ENCODE peak calls at places on chromosomes 12 and 14, in four cellular contexts. F is heart left ventricle, R is suprapubic skin, M is spleen. B is an unnamed sample.

GRCh38 chr14:91367173-91368171 is 50.1 kb downstream of the CCDC88C start:
- DNase-seq in F (no peak), R (no peak), M (no peak), B (no peak)

GRCh38 chr14:103019827-103020226 is 37.5 kb downstream of the CDC42BPB start:
- DNase-seq in F (no peak), R (no peak), M (peak; percentile 46), B (no peak)

GRCh38 chr12:116969615-116970575 is 59.1 kb downstream of the FBXW8 start:
- DNase-seq in F (peak; percentile 39), R (no peak), M (no peak), B (no peak)

GRCh38 chr12:92466391-92467305 is 236.1 kb upstream of the PLEKHG7 start:
- DNase-seq in F (no peak), R (no peak), M (peak; percentile 83), B (no peak)

GRCh38 chr12:102216086-102216691 is 18.6 kb upstream of the PMCH start:
- DNase-seq in F (no peak), R (no peak), M (no peak), B (no peak)

GRCh38 chr12:44259890-44260289 is 424.0 kb downstream of the TMEM117 start:
- DNase-seq in F (no peak), R (no peak), M (no peak), B (no peak)

GRCh38 chr14:52044791-52045522 is 23.9 kb downstream of the NID2 start:
- DNase-seq in F (no peak), R (no peak), M (no peak), B (peak; percentile 58)

GRCh38 chr14:103073876-103074698 is 9.9 kb upstream of the LBHD2 start:
- DNase-seq in F (no peak), R (no peak), M (peak; percentile 72), B (peak; percentile 94)

GRCh38 chr12:13571035-13571434 is 374.5 kb downstream of the EMP1 start:
- DNase-seq in F (no peak), R (no peak), M (no peak), B (no peak)

GRCh38 chr12:56299853-56300643 is at the start of gene CS:
- DNase-seq in F (peak; percentile 99), R (peak; percentile 100), M (peak; percentile 100), B (peak; percentile 97)

GRCh38 chr12:14417717-14418116 is 52.2 kb downstream of the ATF7IP start:
- DNase-seq in F (peak; percentile 75), R (no peak), M (peak; percentile 83), B (no peak)

GRCh38 chr12:57101892-57102695 is 9.1 kb downstream of the STAT6 start:
- DNase-seq in F (no peak), R (no peak), M (no peak), B (peak; percentile 84)

GRCh38 chr12:78095623-78096022 is 264.9 kb downstream of the NAV3 start:
- DNase-seq in F (no peak), R (no peak), M (no peak), B (no peak)

GRCh38 chr12:52279683-52280318 is 5.4 kb downstream of the KRT86 start:
- DNase-seq in F (no peak), R (peak; percentile 37), M (peak; percentile 27), B (peak; percentile 67)

GRCh38 chr12:65125247-65125646 is 4.1 kb upstream of the WIF1 start:
- DNase-seq in F (no peak), R (no peak), M (no peak), B (no peak)

GRCh38 chr14:103859416-103860202 is 12.2 kb upstream of the PPP1R13B start:
- DNase-seq in F (no peak), R (no peak), M (peak; percentile 77), B (no peak)

GRCh38 chr14:51473808-51474207 is 177.9 kb upstream of the FRMD6 start:
- DNase-seq in F (no peak), R (no peak), M (no peak), B (no peak)

GRCh38 chr12:11580125-11580751 is 69.2 kb upstream of the ETV6 start:
- DNase-seq in F (peak; percentile 15), R (no peak), M (no peak), B (no peak)

GRCh38 chr14:104206281-104206904 is 68.0 kb downstream of the KIF26A start:
- DNase-seq in F (no peak), R (no peak), M (no peak), B (no peak)

GRCh38 chr12:78446555-78446954 is 418.0 kb upstream of the SYT1 start:
- DNase-seq in F (no peak), R (no peak), M (no peak), B (no peak)

GRCh38 chr14:105100931-105101330 is 35.7 kb upstream of the GPR132 start:
- DNase-seq in F (no peak), R (peak; percentile 29), M (no peak), B (no peak)

GRCh38 chr14:101008631-101009336 is 105.3 kb upstream of the RTL1 start:
- DNase-seq in F (no peak), R (peak; percentile 58), M (peak; percentile 43), B (no peak)

GRCh38 chr12:69239922-69240624 is 704 bp downstream of the CPSF6 start:
- DNase-seq in F (peak; percentile 40), R (peak; percentile 81), M (peak; percentile 92), B (no peak)

GRCh38 chr12:19428261-19428660 is 11.0 kb upstream of the AEBP2 start:
- DNase-seq in F (no peak), R (no peak), M (no peak), B (peak; percentile 77)

GRCh38 chr14:44803239-44803905 is 158.4 kb downstream of the KLHL28 start:
- DNase-seq in F (no peak), R (no peak), M (no peak), B (no peak)

GRCh38 chr12:53495903-53496751 is 3.1 kb downstream of the MAP3K12 start:
- DNase-seq in F (peak; percentile 58), R (no peak), M (no peak), B (no peak)

DNA sequence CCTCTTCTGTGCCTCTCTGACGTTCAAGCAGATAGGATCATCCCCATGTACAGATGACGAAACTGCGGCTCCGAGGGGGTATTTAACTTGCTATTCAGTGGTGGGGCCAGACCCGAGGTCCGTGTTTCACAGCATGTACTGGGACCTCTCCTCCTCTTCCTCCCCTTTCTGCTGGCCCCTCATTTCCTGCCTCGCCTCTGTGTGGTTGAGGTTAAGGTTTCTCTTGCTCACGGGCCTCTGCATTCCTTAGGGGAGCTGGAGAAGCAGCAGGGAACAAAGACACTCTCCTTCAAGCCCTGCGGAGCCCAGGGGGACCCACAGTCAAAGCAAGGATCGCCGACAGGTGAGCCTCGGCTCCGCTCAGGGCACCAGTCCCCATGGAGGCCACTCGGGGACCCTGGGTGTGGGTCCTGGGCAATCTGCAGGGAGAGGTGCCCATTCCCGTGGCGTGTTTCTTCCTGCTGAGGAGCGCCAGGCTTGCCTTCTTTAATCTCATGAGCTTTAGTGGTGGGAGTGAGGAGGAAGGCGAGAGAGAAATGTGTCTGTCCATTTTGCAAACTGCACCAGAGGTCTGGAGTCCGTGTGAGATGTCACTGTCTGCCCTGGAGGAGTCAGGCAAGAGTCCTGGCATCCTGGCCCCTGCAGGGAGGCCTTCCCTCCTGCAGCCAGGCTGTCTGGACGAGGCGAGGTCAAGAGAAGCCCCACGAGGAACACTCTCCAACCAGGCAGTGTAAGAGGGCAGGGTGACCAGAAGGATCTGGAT is 45.0 kb downstream of the SLC6A12 start:
- DNase-seq in F (no peak), R (no peak), M (no peak), B (no peak)
- TF ChIP-seq POLR2A in F (no peak), R (no peak), M (no peak), B (no peak)

GRCh38 chr14:77375164-77375950 is 1.5 kb downstream of the TMED8 start:
- DNase-seq in F (no peak), R (no peak), M (no peak), B (no peak)

GRCh38 chr14:77377502-77377844 is 294 bp downstream of the SAMD15 start:
- DNase-seq in F (no peak), R (no peak), M (no peak), B (no peak)

GRCh38 chr14:77376380-77376770 is 519 bp downstream of the TMED8 start:
- DNase-seq in F (peak; percentile 8), R (no peak), M (peak; percentile 88), B (no peak)

GRCh38 chr14:77375973-77376372 is 921 bp downstream of the TMED8 start:
- DNase-seq in F (no peak), R (no peak), M (no peak), B (no peak)

DNA sequence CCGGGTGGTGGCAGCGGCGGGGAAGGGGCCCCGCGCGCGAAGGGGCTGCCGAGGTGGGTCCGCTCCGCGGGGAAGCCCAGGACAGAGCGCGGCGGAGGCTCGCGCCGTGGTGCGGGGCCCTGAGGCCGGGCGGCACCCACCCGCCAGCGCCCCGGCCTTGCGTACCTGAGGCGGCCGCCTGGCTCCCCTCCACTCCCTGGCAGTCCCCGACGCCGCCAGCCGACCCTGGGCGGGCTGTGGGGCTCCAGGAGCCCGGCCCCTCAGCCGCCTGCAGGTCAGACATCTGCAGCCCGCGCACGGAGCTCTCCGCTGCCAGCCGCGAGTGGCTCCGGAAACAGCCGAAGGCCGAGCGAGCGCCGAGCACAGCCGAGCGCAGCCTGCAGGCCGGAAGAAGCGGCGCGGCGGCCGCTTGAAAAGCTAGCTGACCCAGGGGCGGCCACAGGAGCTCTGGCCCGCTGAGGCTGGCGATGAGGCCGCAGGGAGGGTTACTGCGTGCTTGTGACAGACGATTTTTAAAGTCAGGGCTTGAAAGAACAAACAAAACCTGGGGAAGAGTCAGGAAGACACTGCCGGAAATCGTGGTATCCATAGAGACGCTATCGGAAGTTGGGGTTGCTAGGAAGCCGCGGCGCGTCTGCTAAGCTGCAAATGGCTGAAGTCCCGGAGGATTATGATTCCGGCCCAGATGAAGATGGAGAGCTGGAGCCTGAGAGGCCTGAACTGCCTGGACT is at the start of the genes SAMD15 and TMED8:
- DNase-seq in F (peak; percentile 81), R (peak; percentile 88), M (peak; percentile 98), B (no peak)
- TF ChIP-seq POLR2A in F (no peak), R (no peak), M (no peak), B (no peak)

DNA sequence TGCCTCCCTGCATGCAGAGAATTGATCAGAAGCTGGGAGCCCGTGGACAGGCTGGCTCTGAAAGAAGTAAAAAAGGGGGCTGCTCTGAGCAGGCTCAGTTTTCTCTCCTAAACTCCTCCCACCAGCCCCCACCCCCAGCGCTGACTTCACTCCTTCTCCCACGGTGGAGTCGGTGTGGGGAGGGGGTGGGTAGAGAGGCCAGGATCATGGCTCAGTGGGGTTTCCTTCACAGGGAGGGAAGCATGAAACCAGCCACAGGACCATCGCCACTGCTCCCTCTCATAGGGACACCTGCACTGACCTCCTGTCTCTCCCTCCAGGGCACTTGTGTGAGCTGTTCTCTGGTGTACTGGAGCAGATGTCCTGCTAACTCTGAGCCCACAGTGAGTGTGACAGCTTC is 78.9 kb downstream of the STAB2 start:
- DNase-seq in F (no peak), R (no peak), M (no peak), B (no peak)
- TF ChIP-seq POLR2A in F (no peak), R (no peak), M (no peak), B (no peak)

DNA sequence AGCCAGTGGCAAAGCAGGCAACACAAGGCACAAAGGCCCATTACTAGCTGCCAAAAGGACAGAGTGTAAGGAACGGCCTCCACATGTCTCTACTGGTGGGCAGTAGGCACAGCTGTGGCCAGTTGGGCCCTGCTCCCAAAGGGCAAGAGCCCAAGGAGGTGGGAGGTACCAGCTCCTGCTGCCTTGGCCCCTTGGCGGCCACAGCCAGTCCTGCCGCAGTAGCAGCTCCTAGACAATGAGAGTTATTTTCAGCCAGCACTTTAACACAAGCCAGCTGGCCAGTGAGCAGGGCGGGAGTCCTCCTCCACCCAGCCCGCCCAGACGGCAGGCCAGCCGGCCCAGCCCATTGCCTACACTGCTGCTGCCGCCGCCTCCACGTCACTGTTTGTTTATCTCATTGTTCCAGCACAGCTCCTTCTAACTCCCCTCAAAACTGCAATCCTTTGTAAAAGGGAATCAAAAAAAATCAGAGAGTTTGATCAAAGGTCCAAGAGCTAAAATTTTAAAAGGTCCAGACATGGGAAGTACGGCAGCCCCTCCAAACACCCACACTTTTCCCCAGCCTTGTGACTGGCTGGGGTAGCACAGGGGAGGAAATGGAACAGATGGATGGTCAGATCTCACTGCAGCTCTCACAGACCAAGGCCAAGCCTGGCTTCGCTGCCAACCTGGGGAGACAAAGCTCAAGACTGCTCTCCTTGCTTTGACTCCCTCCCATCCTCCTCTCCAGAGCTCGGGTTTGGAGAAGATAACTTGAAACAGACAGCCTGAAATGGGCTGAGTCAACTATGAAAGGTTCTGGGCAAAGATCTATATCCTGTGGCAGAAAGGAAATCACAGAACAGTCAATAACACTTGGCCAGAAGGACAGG is 33.5 kb downstream of the FMNL3 start:
- DNase-seq in F (peak; percentile 95), R (peak; percentile 93), M (peak; percentile 86), B (peak; percentile 94)
- TF ChIP-seq POLR2A in F (peak; percentile 34), R (no peak), M (no peak), B (no peak)

B was measured in vagina.